ENCODE peak calls at places on chromosomes 4 and X, in nine cellular contexts. One of them, this sample, is unnamed.

GRCh38 chr4:6773106-6773505 is 9.4 kb upstream of the KIAA0232 start:
- DNase-seq in prostate gland: no peak
- DNase-seq in suprapubic skin: peak; percentile 73
- DNase-seq in K562: no peak
- DNase-seq in endothelial cell of umbilical vein: no peak
- DNase-seq in sigmoid colon: no peak
- DNase-seq in stomach: no peak
- DNase-seq in breast epithelium: peak; percentile 81
- DNase-seq in GM23338: no peak
- DNase-seq in this sample: no peak

GRCh38 chr4:1381181-1381621 is 25.0 kb downstream of the NKX1-1 start:
- DNase-seq in prostate gland: no peak
- DNase-seq in suprapubic skin: no peak
- DNase-seq in K562: no peak
- DNase-seq in endothelial cell of umbilical vein: no peak
- DNase-seq in sigmoid colon: peak; percentile 43
- DNase-seq in stomach: no peak
- DNase-seq in breast epithelium: no peak
- DNase-seq in GM23338: no peak
- DNase-seq in this sample: no peak

GRCh38 chr4:24226667-24227066 is 336.8 kb upstream of the PPARGC1A start:
- DNase-seq in prostate gland: no peak
- DNase-seq in suprapubic skin: no peak
- DNase-seq in K562: no peak
- DNase-seq in endothelial cell of umbilical vein: no peak
- DNase-seq in sigmoid colon: no peak
- DNase-seq in stomach: no peak
- DNase-seq in breast epithelium: no peak
- DNase-seq in GM23338: no peak
- DNase-seq in this sample: no peak

GRCh38 chr4:81736324-81736723 is 264.6 kb upstream of the RASGEF1B start:
- DNase-seq in prostate gland: no peak
- DNase-seq in suprapubic skin: no peak
- DNase-seq in K562: no peak
- DNase-seq in endothelial cell of umbilical vein: no peak
- DNase-seq in sigmoid colon: no peak
- DNase-seq in stomach: no peak
- DNase-seq in breast epithelium: no peak
- DNase-seq in GM23338: no peak
- DNase-seq in this sample: no peak

GRCh38 chrX:153924149-153924861 is 1.8 kb downstream of the ARHGAP4 start:
- DNase-seq in prostate gland: no peak
- DNase-seq in suprapubic skin: no peak
- DNase-seq in K562: no peak
- DNase-seq in endothelial cell of umbilical vein: peak; percentile 67
- DNase-seq in sigmoid colon: no peak
- DNase-seq in stomach: peak; percentile 44
- DNase-seq in breast epithelium: no peak
- DNase-seq in GM23338: peak; percentile 41
- DNase-seq in this sample: peak; percentile 68

GRCh38 chr4:184826315-184827266 is 823 bp upstream of the ACSL1 start:
- DNase-seq in prostate gland: no peak
- DNase-seq in suprapubic skin: no peak
- DNase-seq in K562: peak; percentile 56
- DNase-seq in endothelial cell of umbilical vein: peak; percentile 36
- DNase-seq in sigmoid colon: peak; percentile 73
- DNase-seq in stomach: peak; percentile 46
- DNase-seq in breast epithelium: no peak
- DNase-seq in GM23338: peak; percentile 41
- DNase-seq in this sample: no peak

GRCh38 chrX:75276666-75277065 is 2.8 kb downstream of the UPRT start:
- DNase-seq in prostate gland: no peak
- DNase-seq in suprapubic skin: no peak
- DNase-seq in K562: no peak
- DNase-seq in endothelial cell of umbilical vein: no peak
- DNase-seq in sigmoid colon: no peak
- DNase-seq in stomach: no peak
- DNase-seq in breast epithelium: no peak
- DNase-seq in GM23338: no peak
- DNase-seq in this sample: no peak

GRCh38 chr4:24601121-24601520 is 16.8 kb upstream of the DHX15 start:
- DNase-seq in prostate gland: no peak
- DNase-seq in suprapubic skin: no peak
- DNase-seq in K562: no peak
- DNase-seq in endothelial cell of umbilical vein: no peak
- DNase-seq in sigmoid colon: no peak
- DNase-seq in stomach: no peak
- DNase-seq in breast epithelium: no peak
- DNase-seq in GM23338: no peak
- DNase-seq in this sample: no peak

GRCh38 chr4:5954056-5954760 is 61.3 kb upstream of the CRMP1 start:
- DNase-seq in prostate gland: no peak
- DNase-seq in suprapubic skin: peak; percentile 32
- DNase-seq in K562: no peak
- DNase-seq in endothelial cell of umbilical vein: no peak
- DNase-seq in sigmoid colon: peak; percentile 30
- DNase-seq in stomach: no peak
- DNase-seq in breast epithelium: no peak
- DNase-seq in GM23338: no peak
- DNase-seq in this sample: no peak

GRCh38 chr4:138706206-138706605 is 309.4 kb upstream of the NOCT start:
- DNase-seq in prostate gland: no peak
- DNase-seq in suprapubic skin: no peak
- DNase-seq in K562: no peak
- DNase-seq in endothelial cell of umbilical vein: no peak
- DNase-seq in sigmoid colon: no peak
- DNase-seq in stomach: no peak
- DNase-seq in breast epithelium: no peak
- DNase-seq in GM23338: no peak
- DNase-seq in this sample: no peak

GRCh38 chr4:98997176-98997575 is 1.7 kb downstream of the METAP1 start:
- DNase-seq in prostate gland: no peak
- DNase-seq in suprapubic skin: no peak
- DNase-seq in K562: no peak
- DNase-seq in endothelial cell of umbilical vein: no peak
- DNase-seq in sigmoid colon: no peak
- DNase-seq in stomach: no peak
- DNase-seq in breast epithelium: no peak
- DNase-seq in GM23338: no peak
- DNase-seq in this sample: no peak

GRCh38 chrX:139203681-139204575 is 326.6 kb upstream of the F9 start:
- DNase-seq in prostate gland: peak; percentile 12
- DNase-seq in suprapubic skin: no peak
- DNase-seq in K562: peak; percentile 21
- DNase-seq in endothelial cell of umbilical vein: no peak
- DNase-seq in sigmoid colon: no peak
- DNase-seq in stomach: peak; percentile 36
- DNase-seq in breast epithelium: no peak
- DNase-seq in GM23338: peak; percentile 13
- DNase-seq in this sample: no peak

GRCh38 chr4:140252144-140252741 is 98.3 kb upstream of the MAML3 start:
- DNase-seq in prostate gland: peak; percentile 39
- DNase-seq in suprapubic skin: no peak
- DNase-seq in K562: no peak
- DNase-seq in endothelial cell of umbilical vein: peak; percentile 41
- DNase-seq in sigmoid colon: peak; percentile 75
- DNase-seq in stomach: peak; percentile 31
- DNase-seq in breast epithelium: peak; percentile 34
- DNase-seq in GM23338: peak; percentile 66
- DNase-seq in this sample: peak; percentile 68

GRCh38 chrX:69538321-69538876 is 34.3 kb downstream of the NALF2 start:
- DNase-seq in prostate gland: peak; percentile 48
- DNase-seq in suprapubic skin: peak; percentile 84
- DNase-seq in K562: peak; percentile 77
- DNase-seq in endothelial cell of umbilical vein: peak; percentile 46
- DNase-seq in sigmoid colon: peak; percentile 80
- DNase-seq in stomach: peak; percentile 79
- DNase-seq in breast epithelium: peak; percentile 23
- DNase-seq in GM23338: peak; percentile 75
- DNase-seq in this sample: peak; percentile 96

GRCh38 chrX:136344321-136344720 is 43.6 kb downstream of the ADGRG4 start:
- DNase-seq in prostate gland: no peak
- DNase-seq in suprapubic skin: no peak
- DNase-seq in K562: no peak
- DNase-seq in endothelial cell of umbilical vein: no peak
- DNase-seq in sigmoid colon: no peak
- DNase-seq in stomach: no peak
- DNase-seq in breast epithelium: no peak
- DNase-seq in GM23338: no peak
- DNase-seq in this sample: no peak

GRCh38 chr4:39621582-39621981 is 17.1 kb downstream of the SMIM14 start:
- DNase-seq in prostate gland: no peak
- DNase-seq in suprapubic skin: no peak
- DNase-seq in K562: no peak
- DNase-seq in endothelial cell of umbilical vein: peak; percentile 72
- DNase-seq in sigmoid colon: no peak
- DNase-seq in stomach: peak; percentile 44
- DNase-seq in breast epithelium: no peak
- DNase-seq in GM23338: peak; percentile 34
- DNase-seq in this sample: no peak

GRCh38 chrX:104113237-104113965 is 1.1 kb downstream of the ZCCHC18 start:
- DNase-seq in prostate gland: peak; percentile 33
- DNase-seq in suprapubic skin: no peak
- DNase-seq in K562: peak; percentile 12
- DNase-seq in endothelial cell of umbilical vein: peak; percentile 52
- DNase-seq in sigmoid colon: peak; percentile 69
- DNase-seq in stomach: peak; percentile 57
- DNase-seq in breast epithelium: peak; percentile 18
- DNase-seq in GM23338: peak; percentile 74
- DNase-seq in this sample: peak; percentile 33

GRCh38 chrX:104108955-104109354 is 3.4 kb upstream of the ZCCHC18 start:
- DNase-seq in prostate gland: no peak
- DNase-seq in suprapubic skin: no peak
- DNase-seq in K562: no peak
- DNase-seq in endothelial cell of umbilical vein: no peak
- DNase-seq in sigmoid colon: no peak
- DNase-seq in stomach: no peak
- DNase-seq in breast epithelium: no peak
- DNase-seq in GM23338: no peak
- DNase-seq in this sample: no peak

GRCh38 chrX:104117753-104118152 is 5.4 kb downstream of the ZCCHC18 start:
- DNase-seq in prostate gland: no peak
- DNase-seq in suprapubic skin: no peak
- DNase-seq in K562: no peak
- DNase-seq in endothelial cell of umbilical vein: no peak
- DNase-seq in sigmoid colon: no peak
- DNase-seq in stomach: no peak
- DNase-seq in breast epithelium: no peak
- DNase-seq in GM23338: no peak
- DNase-seq in this sample: no peak

DNA sequence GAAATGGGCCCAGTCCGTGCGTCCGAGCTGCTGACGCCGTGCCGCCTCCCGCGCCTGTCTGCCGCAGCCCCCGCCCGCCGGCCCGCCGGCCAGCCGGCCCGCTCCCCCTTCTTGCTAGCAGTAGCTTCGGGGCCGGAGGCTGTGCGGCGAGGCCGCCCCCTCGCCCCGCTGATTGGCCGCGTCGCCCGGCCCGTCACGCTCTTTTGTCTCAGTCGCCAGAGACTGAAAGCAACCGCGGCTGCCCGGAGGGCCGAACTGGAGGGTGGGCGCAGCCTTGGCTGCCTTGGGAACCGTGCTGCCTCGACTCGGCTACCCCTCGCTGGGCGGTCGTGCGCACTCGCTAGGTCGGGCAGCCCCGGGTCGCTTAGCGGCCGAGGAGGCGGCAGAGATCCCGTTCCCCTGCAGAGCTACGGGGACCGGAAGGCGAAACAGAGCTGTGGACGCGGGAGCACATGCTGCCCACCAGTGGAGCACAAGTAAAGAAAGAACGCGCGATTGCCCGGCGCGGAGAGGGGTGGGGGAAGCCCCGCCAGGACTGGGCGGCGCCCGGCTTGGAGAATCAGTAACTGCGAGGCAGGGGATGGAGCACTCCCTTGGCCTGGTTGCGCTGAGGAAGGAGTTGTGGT is at the start of gene ZCCHC18:
- DNase-seq in prostate gland: peak; percentile 3
- DNase-seq in suprapubic skin: no peak
- DNase-seq in K562: peak; percentile 34
- DNase-seq in endothelial cell of umbilical vein: peak; percentile 82
- DNase-seq in sigmoid colon: peak; percentile 78
- DNase-seq in stomach: peak; percentile 28
- DNase-seq in breast epithelium: peak; percentile 18
- DNase-seq in GM23338: peak; percentile 82
- DNase-seq in this sample: peak; percentile 92
- TF ChIP-seq POLR2AphosphoS5 in prostate gland: no peak
- TF ChIP-seq POLR2AphosphoS5 in suprapubic skin: no peak
- TF ChIP-seq POLR2AphosphoS5 in K562: no peak
- TF ChIP-seq POLR2AphosphoS5 in endothelial cell of umbilical vein: peak; percentile 16
- TF ChIP-seq POLR2AphosphoS5 in sigmoid colon: no peak
- TF ChIP-seq POLR2AphosphoS5 in stomach: no peak
- TF ChIP-seq POLR2AphosphoS5 in breast epithelium: no peak
- TF ChIP-seq POLR2AphosphoS5 in GM23338: peak; percentile 53
- TF ChIP-seq POLR2AphosphoS5 in this sample: no peak

GRCh38 chr4:88616275-88616996 is 24.2 kb downstream of the HERC3 start:
- DNase-seq in prostate gland: no peak
- DNase-seq in suprapubic skin: no peak
- DNase-seq in K562: no peak
- DNase-seq in endothelial cell of umbilical vein: no peak
- DNase-seq in sigmoid colon: no peak
- DNase-seq in stomach: no peak
- DNase-seq in breast epithelium: no peak
- DNase-seq in GM23338: no peak
- DNase-seq in this sample: no peak
- H3K4me1 ChIP-seq in prostate gland: peaks cover 8% of the 10 kb centered on the region
- H3K4me1 ChIP-seq in suprapubic skin: peaks cover 48% of the 10 kb centered on the region
- H3K4me1 ChIP-seq in K562: no peaks in the 10 kb centered on the region
- H3K4me1 ChIP-seq in endothelial cell of umbilical vein: peaks cover 29% of the 10 kb centered on the region
- H3K4me1 ChIP-seq in sigmoid colon: no peaks in the 10 kb centered on the region
- H3K4me1 ChIP-seq in stomach: peaks cover 39% of the 10 kb centered on the region
- H3K4me1 ChIP-seq in breast epithelium: peaks cover 9% of the 10 kb centered on the region
- H3K4me1 ChIP-seq in GM23338: peaks cover 13% of the 10 kb centered on the region
- H3K4me1 ChIP-seq in this sample: peaks cover 27% of the 10 kb centered on the region

DNA sequence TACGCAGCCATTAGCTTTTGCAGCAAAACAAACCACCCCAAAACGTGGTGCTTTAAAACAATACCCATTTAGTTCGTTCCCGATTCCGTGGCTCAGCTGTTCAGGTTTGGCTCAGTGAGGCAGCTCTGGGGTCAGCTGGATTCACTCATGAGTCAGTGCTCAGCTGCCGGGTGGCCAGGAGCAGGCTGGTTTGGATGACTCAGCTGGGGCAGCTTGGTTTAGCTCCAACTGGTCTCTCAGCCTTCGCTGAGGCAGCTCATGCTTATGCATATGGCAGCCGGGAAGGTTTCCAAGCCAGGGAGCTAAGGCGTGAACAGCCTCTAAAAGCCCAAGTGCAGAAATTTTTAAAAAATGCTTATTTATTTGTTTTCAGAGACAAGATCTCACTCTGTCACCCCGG is 13.3 kb upstream of the CD99 start:
- DNase-seq in prostate gland: peak; percentile 52
- DNase-seq in suprapubic skin: peak; percentile 87
- DNase-seq in K562: peak; percentile 31
- DNase-seq in endothelial cell of umbilical vein: peak; percentile 79
- DNase-seq in sigmoid colon: peak; percentile 93
- DNase-seq in stomach: peak; percentile 33
- DNase-seq in breast epithelium: peak; percentile 32
- DNase-seq in GM23338: no peak
- DNase-seq in this sample: no peak
- TF ChIP-seq POLR2AphosphoS5 in prostate gland: peak; percentile 45
- TF ChIP-seq POLR2AphosphoS5 in suprapubic skin: no peak
- TF ChIP-seq POLR2AphosphoS5 in K562: no peak
- TF ChIP-seq POLR2AphosphoS5 in endothelial cell of umbilical vein: peak; percentile 63
- TF ChIP-seq POLR2AphosphoS5 in sigmoid colon: peak; percentile 52
- TF ChIP-seq POLR2AphosphoS5 in stomach: peak; percentile 88
- TF ChIP-seq POLR2AphosphoS5 in breast epithelium: no peak
- TF ChIP-seq POLR2AphosphoS5 in GM23338: no peak
- TF ChIP-seq POLR2AphosphoS5 in this sample: no peak

GRCh38 chrX:65686246-65686645 is 18.8 kb downstream of the MSN start:
- DNase-seq in prostate gland: no peak
- DNase-seq in suprapubic skin: no peak
- DNase-seq in K562: no peak
- DNase-seq in endothelial cell of umbilical vein: peak; percentile 41
- DNase-seq in sigmoid colon: no peak
- DNase-seq in stomach: no peak
- DNase-seq in breast epithelium: no peak
- DNase-seq in GM23338: no peak
- DNase-seq in this sample: no peak
- H3K4me1 ChIP-seq in prostate gland: no peaks in the 10 kb centered on the region
- H3K4me1 ChIP-seq in suprapubic skin: peaks cover 44% of the 10 kb centered on the region
- H3K4me1 ChIP-seq in K562: peaks cover 19% of the 10 kb centered on the region
- H3K4me1 ChIP-seq in endothelial cell of umbilical vein: peaks cover 66% of the 10 kb centered on the region
- H3K4me1 ChIP-seq in sigmoid colon: no peaks in the 10 kb centered on the region
- H3K4me1 ChIP-seq in stomach: peaks cover 78% of the 10 kb centered on the region
- H3K4me1 ChIP-seq in breast epithelium: no peaks in the 10 kb centered on the region
- H3K4me1 ChIP-seq in GM23338: no peaks in the 10 kb centered on the region
- H3K4me1 ChIP-seq in this sample: peaks cover 88% of the 10 kb centered on the region

This sample was measured in upper lobe of left lung.